ENCODE peak calls at places on chromosomes 4 and X, in five cellular contexts. D is ACHN; Y is NCI-H1092; C is stimulated activated CD4-positive, alpha-beta T cell treated with anti-CD3 and anti-CD28 coated beads, Interleukin-12 subunit alpha, Interleukin-12 subunit beta, amount 100 ng/mL, for 48 hours; M is anterior cingulate cortex. E is an unnamed sample.

GRCh38 chr4:7341486-7342222 is 93.1 kb downstream of the PSAPL1 start:
- DNase-seq in D (no peak), Y (no peak), M (no peak), C (no peak), E (no peak)

GRCh38 chr4:83320548-83320947 is 14.1 kb downstream of the HPSE start:
- DNase-seq in C (no peak), D (peak), Y (no peak), M (peak), E (peak)

GRCh38 chr4:44916406-44916805 is 190.1 kb upstream of the GNPDA2 start:
- DNase-seq in C (no peak), Y (no peak), M (no peak), D (peak), E (peak)

GRCh38 chr4:158074851-158075250 is 98.0 kb downstream of the GASK1B start:
- DNase-seq in D (no peak), M (no peak), C (no peak), Y (no peak), E (no peak)

GRCh38 chr4:140819621-140820020 is 63.4 kb upstream of the TBC1D9 start:
- DNase-seq in C (no peak), D (no peak), Y (no peak), M (no peak), E (no peak)

GRCh38 chr4:70269674-70270073 is 27.3 kb downstream of the CSN3 start:
- DNase-seq in Y (no peak), C (no peak), D (peak), M (no peak), E (peak)

GRCh38 chrX:133884430-133885394 is 100.7 kb downstream of the GPC3 start:
- DNase-seq in C (no peak), M (no peak), D (no peak), Y (no peak), E (no peak)

GRCh38 chrX:2897311-2897689 is 31.8 kb downstream of the ARSD start:
- DNase-seq in M (no peak), D (no peak), C (no peak), Y (no peak), E (no peak)

E was measured in left kidney.